ENCODE peak calls at places on chromosomes 7 and 10, in six cellular contexts. N is HCT116, R is heart left ventricle, G is right lobe of liver, K is ovary, O is lower lobe of right lung. V is an unnamed sample. For H3K36me3, the result is how much of the 10 kb centered on the place peaks cover.

GRCh38 chr7:140033036-140033435 is 29.7 kb downstream of the PARP12 start:
- DNase-seq in N (no peak), R (no peak), G (no peak), K (no peak), O (no peak), V (no peak)

GRCh38 chr10:6300106-6300783 is 97.5 kb downstream of the PFKFB3 start:
- DNase-seq in N (no peak), R (no peak), G (no peak), K (no peak), O (no peak), V (peak)

GRCh38 chr7:1662767-1663166 is 7.3 kb upstream of the ELFN1 start:
- DNase-seq in N (no peak), R (peak), G (no peak), K (peak), O (peak), V (no peak)

GRCh38 chr10:49628599-49628998 is 14.8 kb downstream of the CHAT start:
- DNase-seq in N (no peak), R (no peak), G (no peak), K (no peak), O (peak), V (no peak)

GRCh38 chr7:69656890-69657289 is 58.6 kb downstream of the AUTS2 start:
- DNase-seq in N (no peak), R (peak), G (peak), K (no peak), O (no peak), V (peak)

GRCh38 chr7:21028186-21028989 is 241.7 kb upstream of the SP8 start:
- DNase-seq in N (no peak), R (no peak), G (no peak), K (no peak), O (peak), V (no peak)

GRCh38 chr10:27687326-27687725 is 58.3 kb downstream of the MKX start:
- DNase-seq in N (no peak), R (no peak), G (no peak), K (no peak), O (no peak), V (no peak)

GRCh38 chr10:59877191-59877671 is 29.1 kb downstream of the CCDC6 start:
- DNase-seq in N (no peak), R (no peak), G (no peak), K (no peak), O (no peak), V (no peak)

GRCh38 chr10:8245131-8246117 is 190.9 kb downstream of the GATA3 start:
- DNase-seq in N (no peak), R (no peak), G (no peak), K (no peak), O (no peak), V (no peak)

GRCh38 chr10:62443866-62444265 is 69.7 kb downstream of the ZNF365 start:
- DNase-seq in N (no peak), R (no peak), G (no peak), K (no peak), O (no peak), V (no peak)

GRCh38 chr10:131646551-131647525 is 254.0 kb upstream of the PPP2R2D start:
- DNase-seq in N (no peak), R (no peak), G (no peak), K (no peak), O (peak), V (no peak)

GRCh38 chr10:58457761-58458616 is 54.7 kb upstream of the BICC1 start:
- DNase-seq in N (no peak), R (peak), G (no peak), K (peak), O (no peak), V (peak)

GRCh38 chr7:98728555-98728954 is 111.5 kb downstream of the NPTX2 start:
- DNase-seq in N (no peak), R (no peak), G (no peak), K (no peak), O (no peak), V (no peak)

GRCh38 chr7:26345202-26345601 is 53.5 kb downstream of the SNX10 start:
- DNase-seq in N (no peak), R (no peak), G (no peak), K (no peak), O (no peak), V (no peak)

GRCh38 chr7:111308691-111309090 is 217.8 kb downstream of the LRRN3 start:
- DNase-seq in N (no peak), R (no peak), G (no peak), K (no peak), O (no peak), V (no peak)

GRCh38 chr7:20268832-20269231 is 51.6 kb upstream of the MACC1 start:
- DNase-seq in N (no peak), R (no peak), G (no peak), K (no peak), O (no peak), V (no peak)

GRCh38 chr10:133258066-133258817 is 18.4 kb downstream of the ADAM8 start:
- DNase-seq in N (no peak), R (no peak), G (no peak), K (peak), O (peak), V (no peak)

GRCh38 chr7:46725136-46725535 is 804.1 kb upstream of the IGFBP3 start:
- DNase-seq in N (no peak), R (no peak), G (no peak), K (no peak), O (no peak), V (no peak)

GRCh38 chr10:113285291-113285690 is 267.6 kb upstream of the HABP2 start:
- DNase-seq in N (no peak), R (no peak), G (no peak), K (no peak), O (no peak), V (no peak)

DNA sequence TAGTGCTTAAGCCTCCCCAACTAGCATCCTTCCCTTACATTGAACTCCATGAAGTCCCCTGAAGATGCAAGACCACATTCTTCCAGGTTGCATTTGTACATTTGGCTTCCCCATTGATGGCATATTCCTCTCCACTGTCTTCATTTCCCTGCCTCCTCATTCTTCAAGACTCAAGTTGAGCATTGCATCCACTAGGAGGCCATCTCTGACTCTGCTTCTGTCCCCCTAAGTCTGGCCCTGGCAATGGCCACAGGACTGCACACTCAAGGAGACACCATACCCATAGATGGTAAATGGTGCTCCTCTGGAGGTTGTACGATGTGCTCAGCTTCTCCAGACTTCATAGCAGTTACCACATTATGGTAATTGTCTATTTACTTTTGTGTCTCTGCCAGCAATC is 112.5 kb downstream of the PTPRZ1 start:
- DNase-seq in N (no peak), R (no peak), G (no peak), K (no peak), O (no peak), V (no peak)
- TF ChIP-seq CTCF in N (peak), R (no peak), G (no peak), K (no peak), O (no peak), V (no peak)

GRCh38 chr10:70192325-70192966 is 22.1 kb upstream of the SAR1A start:
- DNase-seq in N (no peak), R (no peak), G (no peak), K (no peak), O (no peak), V (no peak)
- H3K4me3 ChIP-seq in N (no peak), R (no peak), G (no peak), K (no peak), O (no peak), V (no peak)

GRCh38 chr7:107946881-107947280 is 55.9 kb downstream of the DLD start:
- DNase-seq in N (no peak), R (no peak), G (no peak), K (no peak), O (no peak), V (no peak)
- H3K36me3 ChIP-seq in N (under half), R (under half), G (under half), K (under half), O (half or more), V (under half)

GRCh38 chr10:51073461-51074237 is 638 bp upstream of the PRKG1 start:
- DNase-seq in N (no peak), R (peak), G (peak), K (peak), O (no peak), V (no peak)
- TF ChIP-seq CTCF in N (no peak), R (peak), G (no peak), K (no peak), O (no peak), V (no peak)